ENCODE peak calls at places on chromosomes 6 and 20, in seven cellular contexts. C, L, N, J, H, S and O are unnamed samples.

GRCh38 chr20:6492396-6493055 is 275.0 kb upstream of the BMP2 start:
- DNase-seq in C (no peak), L (no peak), N (no peak), J (no peak), H (no peak), S (no peak), O (peak)

GRCh38 chr6:149045404-149045803 is 272.1 kb upstream of the TAB2 start:
- DNase-seq in C (no peak), L (no peak), N (no peak), J (no peak), H (no peak), S (no peak), O (no peak)

GRCh38 chr6:41066867-41067304 is 5.3 kb downstream of the OARD1 start:
- DNase-seq in C (peak), L (peak), N (peak), J (peak), H (peak), S (peak), O (peak)

GRCh38 chr6:99151634-99152344 is 197.7 kb downstream of the FAXC start:
- DNase-seq in C (no peak), L (no peak), N (peak), J (no peak), H (peak), S (no peak), O (peak)

GRCh38 chr6:17820055-17820454 is 113.3 kb upstream of the NUP153 start:
- DNase-seq in C (no peak), L (no peak), N (no peak), J (no peak), H (peak), S (no peak), O (no peak)

GRCh38 chr20:44066645-44067606 is 120.1 kb downstream of the JPH2 start:
- DNase-seq in C (no peak), L (no peak), N (no peak), J (no peak), H (no peak), S (no peak), O (no peak)

GRCh38 chr6:93059911-93060310 is 359.4 kb downstream of the EPHA7 start:
- DNase-seq in C (no peak), L (no peak), N (no peak), J (no peak), H (no peak), S (no peak), O (no peak)

GRCh38 chr20:60584221-60584620 is 626.0 kb downstream of the CDH26 start:
- DNase-seq in C (no peak), L (no peak), N (no peak), J (no peak), H (peak), S (no peak), O (no peak)

GRCh38 chr20:2252419-2253060 is 43.3 kb upstream of the TGM3 start:
- DNase-seq in C (no peak), L (no peak), N (no peak), J (no peak), H (no peak), S (no peak), O (no peak)

GRCh38 chr6:30759575-30760239 is 15.4 kb upstream of the IER3 start:
- DNase-seq in C (no peak), L (no peak), N (peak), J (no peak), H (peak), S (no peak), O (no peak)

GRCh38 chr20:34065260-34065659 is 46.8 kb downstream of the EIF2S2 start:
- DNase-seq in C (no peak), L (no peak), N (no peak), J (no peak), H (no peak), S (no peak), O (no peak)

GRCh38 chr20:373171-373890 is 7.2 kb upstream of the TRIB3 start:
- DNase-seq in C (no peak), L (no peak), N (peak), J (no peak), H (peak), S (no peak), O (no peak)

GRCh38 chr6:45209762-45210161 is 118.4 kb upstream of the RUNX2 start:
- DNase-seq in C (no peak), L (no peak), N (no peak), J (no peak), H (peak), S (no peak), O (no peak)

GRCh38 chr6:84449220-84449619 is 221.8 kb upstream of the CEP162 start:
- DNase-seq in C (no peak), L (no peak), N (no peak), J (no peak), H (no peak), S (no peak), O (no peak)

GRCh38 chr6:154367839-154368695 is 11.5 kb upstream of the IPCEF1 start:
- DNase-seq in C (no peak), L (no peak), N (no peak), J (no peak), H (no peak), S (no peak), O (no peak)

GRCh38 chr6:92887871-92888270 is 531.5 kb downstream of the EPHA7 start:
- DNase-seq in C (no peak), L (no peak), N (no peak), J (no peak), H (no peak), S (no peak), O (no peak)

GRCh38 chr20:57109151-57109953 is 157.1 kb downstream of the BMP7 start:
- DNase-seq in C (no peak), L (no peak), N (no peak), J (no peak), H (no peak), S (no peak), O (no peak)